ENCODE peak calls at places on chromosomes 13 and 19, in ten cellular contexts. One of them, this sample, is unnamed.
A peak's percentile ranks its signal among the peaks of the same experiment; 100 is the strongest.

GRCh38 chr13:42039946-42040729 is 8.3 kb upstream of the DGKH start:
- DNase-seq in HepG2: no peak
- DNase-seq in NB4: peak; percentile 80
- DNase-seq in endothelial cell of umbilical vein: peak; percentile 83
- DNase-seq in GM12878: peak; percentile 25
- DNase-seq in WTC11: peak; percentile 73
- DNase-seq in H1: no peak
- DNase-seq in A549: peak; percentile 67
- DNase-seq in HCT116: peak; percentile 35
- DNase-seq in K562: peak; percentile 83
- DNase-seq in this sample: peak; percentile 99

GRCh38 chr19:53982056-53982455 is 9.4 kb upstream of the CACNG6 start:
- DNase-seq in HepG2: no peak
- DNase-seq in NB4: no peak
- DNase-seq in endothelial cell of umbilical vein: peak; percentile 41
- DNase-seq in GM12878: no peak
- DNase-seq in WTC11: peak; percentile 63
- DNase-seq in H1: no peak
- DNase-seq in A549: no peak
- DNase-seq in HCT116: no peak
- DNase-seq in K562: no peak
- DNase-seq in this sample: peak; percentile 64

GRCh38 chr13:74461011-74461410 is 326.8 kb upstream of the KLF12 start:
- DNase-seq in HepG2: no peak
- DNase-seq in NB4: no peak
- DNase-seq in endothelial cell of umbilical vein: no peak
- DNase-seq in GM12878: no peak
- DNase-seq in WTC11: no peak
- DNase-seq in H1: no peak
- DNase-seq in A549: no peak
- DNase-seq in HCT116: no peak
- DNase-seq in K562: no peak
- DNase-seq in this sample: no peak

GRCh38 chr19:3175761-3176714 is 2.5 kb upstream of the S1PR4 start:
- DNase-seq in HepG2: no peak
- DNase-seq in NB4: no peak
- DNase-seq in endothelial cell of umbilical vein: no peak
- DNase-seq in GM12878: peak; percentile 57
- DNase-seq in WTC11: no peak
- DNase-seq in H1: no peak
- DNase-seq in A549: no peak
- DNase-seq in HCT116: peak; percentile 65
- DNase-seq in K562: no peak
- DNase-seq in this sample: no peak

GRCh38 chr19:11641241-11641640 is 44.0 kb downstream of the ZNF627 start:
- DNase-seq in HepG2: no peak
- DNase-seq in NB4: no peak
- DNase-seq in endothelial cell of umbilical vein: no peak
- DNase-seq in GM12878: no peak
- DNase-seq in WTC11: no peak
- DNase-seq in H1: no peak
- DNase-seq in A549: no peak
- DNase-seq in HCT116: no peak
- DNase-seq in K562: peak; percentile 41
- DNase-seq in this sample: no peak

GRCh38 chr19:1590641-1591397 is 1.8 kb downstream of the MBD3 start:
- DNase-seq in HepG2: peak; percentile 49
- DNase-seq in NB4: peak; percentile 58
- DNase-seq in endothelial cell of umbilical vein: peak; percentile 23
- DNase-seq in GM12878: no peak
- DNase-seq in WTC11: peak; percentile 43
- DNase-seq in H1: no peak
- DNase-seq in A549: no peak
- DNase-seq in HCT116: no peak
- DNase-seq in K562: peak; percentile 69
- DNase-seq in this sample: peak; percentile 74

GRCh38 chr19:58575183-58576041 is 2.3 kb upstream of the MZF1 start:
- DNase-seq in HepG2: peak; percentile 83
- DNase-seq in NB4: peak; percentile 93
- DNase-seq in endothelial cell of umbilical vein: peak; percentile 95
- DNase-seq in GM12878: peak; percentile 58
- DNase-seq in WTC11: peak; percentile 92
- DNase-seq in H1: no peak
- DNase-seq in A549: peak; percentile 93
- DNase-seq in HCT116: peak; percentile 79
- DNase-seq in K562: peak; percentile 95
- DNase-seq in this sample: peak; percentile 89

GRCh38 chr19:55069137-55069858 is 6.3 kb upstream of the RDH13 start:
- DNase-seq in HepG2: no peak
- DNase-seq in NB4: peak; percentile 17
- DNase-seq in endothelial cell of umbilical vein: no peak
- DNase-seq in GM12878: no peak
- DNase-seq in WTC11: peak; percentile 50
- DNase-seq in H1: no peak
- DNase-seq in A549: peak; percentile 84
- DNase-seq in HCT116: no peak
- DNase-seq in K562: peak; percentile 75
- DNase-seq in this sample: peak; percentile 66

GRCh38 chr19:34990578-34991192 is 9.4 kb upstream of the GRAMD1A start:
- DNase-seq in HepG2: no peak
- DNase-seq in NB4: no peak
- DNase-seq in endothelial cell of umbilical vein: no peak
- DNase-seq in GM12878: peak; percentile 69
- DNase-seq in WTC11: no peak
- DNase-seq in H1: no peak
- DNase-seq in A549: no peak
- DNase-seq in HCT116: no peak
- DNase-seq in K562: no peak
- DNase-seq in this sample: no peak

GRCh38 chr13:43785681-43786471 is 896 bp downstream of the ENOX1 start:
- DNase-seq in HepG2: no peak
- DNase-seq in NB4: no peak
- DNase-seq in endothelial cell of umbilical vein: peak; percentile 53
- DNase-seq in GM12878: no peak
- DNase-seq in WTC11: peak; percentile 72
- DNase-seq in H1: no peak
- DNase-seq in A549: peak; percentile 52
- DNase-seq in HCT116: no peak
- DNase-seq in K562: no peak
- DNase-seq in this sample: peak; percentile 89

GRCh38 chr13:30466841-30467252 is 1.1 kb upstream of the HMGB1 start:
- DNase-seq in HepG2: no peak
- DNase-seq in NB4: peak; percentile 87
- DNase-seq in endothelial cell of umbilical vein: no peak
- DNase-seq in GM12878: no peak
- DNase-seq in WTC11: no peak
- DNase-seq in H1: no peak
- DNase-seq in A549: no peak
- DNase-seq in HCT116: no peak
- DNase-seq in K562: peak; percentile 51
- DNase-seq in this sample: no peak

GRCh38 chr13:30466358-30466714 is 600 bp upstream of the HMGB1 start:
- DNase-seq in HepG2: no peak
- DNase-seq in NB4: no peak
- DNase-seq in endothelial cell of umbilical vein: no peak
- DNase-seq in GM12878: no peak
- DNase-seq in WTC11: no peak
- DNase-seq in H1: no peak
- DNase-seq in A549: no peak
- DNase-seq in HCT116: no peak
- DNase-seq in K562: no peak
- DNase-seq in this sample: no peak

GRCh38 chr13:30465541-30466357 is at the start of gene HMGB1:
- DNase-seq in HepG2: peak; percentile 98
- DNase-seq in NB4: peak; percentile 100
- DNase-seq in endothelial cell of umbilical vein: peak; percentile 98
- DNase-seq in GM12878: peak; percentile 97
- DNase-seq in WTC11: peak; percentile 97
- DNase-seq in H1: peak; percentile 97
- DNase-seq in A549: peak; percentile 92
- DNase-seq in HCT116: peak; percentile 98
- DNase-seq in K562: peak; percentile 97
- DNase-seq in this sample: peak; percentile 88

GRCh38 chr13:30464496-30465351 is 1.0 kb downstream of the HMGB1 start:
- DNase-seq in HepG2: peak; percentile 65
- DNase-seq in NB4: peak; percentile 89
- DNase-seq in endothelial cell of umbilical vein: no peak
- DNase-seq in GM12878: no peak
- DNase-seq in WTC11: peak; percentile 60
- DNase-seq in H1: no peak
- DNase-seq in A549: peak; percentile 22
- DNase-seq in HCT116: no peak
- DNase-seq in K562: peak; percentile 75
- DNase-seq in this sample: peak; percentile 90

DNA sequence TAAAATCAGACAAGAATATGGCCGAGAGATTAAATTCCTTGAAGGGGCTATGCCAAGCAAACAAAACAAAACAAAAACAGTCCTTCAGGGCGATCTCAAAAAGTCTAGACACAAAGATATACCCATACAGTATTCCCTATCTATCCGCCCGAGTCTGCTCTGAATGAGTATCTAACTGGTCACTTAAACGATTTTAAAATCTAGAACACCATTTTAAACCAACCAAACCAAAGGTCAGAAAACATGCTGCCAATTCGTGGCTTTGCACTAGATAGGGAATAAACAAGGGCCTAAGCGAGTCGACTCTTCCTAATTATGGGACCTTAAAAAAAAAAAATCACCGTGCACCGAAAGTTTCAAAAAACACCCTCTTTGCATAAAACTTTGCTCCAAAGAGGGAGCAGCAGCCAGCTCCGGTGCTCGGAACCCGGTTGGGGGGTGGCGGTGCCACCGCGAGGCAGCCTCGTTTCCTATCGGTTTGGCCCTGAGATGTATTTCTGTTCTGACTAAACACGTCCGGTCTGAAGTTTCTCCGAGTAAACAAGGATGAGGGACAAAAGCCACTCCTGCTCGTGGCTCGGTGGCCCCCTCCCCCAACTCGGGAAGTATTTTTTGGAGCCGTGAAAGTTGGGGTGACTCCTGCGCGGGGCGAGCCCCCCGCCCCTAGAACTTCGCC is 1.8 kb downstream of the HMGB1 start:
- DNase-seq in HepG2: peak; percentile 70
- DNase-seq in NB4: peak; percentile 73
- DNase-seq in endothelial cell of umbilical vein: peak; percentile 84
- DNase-seq in GM12878: no peak
- DNase-seq in WTC11: no peak
- DNase-seq in H1: no peak
- DNase-seq in A549: no peak
- DNase-seq in HCT116: no peak
- DNase-seq in K562: peak; percentile 44
- DNase-seq in this sample: no peak
- TF ChIP-seq MAX in HepG2: no peak
- TF ChIP-seq MAX in NB4: no peak
- TF ChIP-seq MAX in endothelial cell of umbilical vein: no peak
- TF ChIP-seq MAX in GM12878: peak; percentile 12
- TF ChIP-seq MAX in WTC11: no peak
- TF ChIP-seq MAX in H1: no peak
- TF ChIP-seq MAX in A549: no peak
- TF ChIP-seq MAX in HCT116: no peak
- TF ChIP-seq MAX in K562: peak; percentile 22
- TF ChIP-seq MAX in this sample: no peak

DNA sequence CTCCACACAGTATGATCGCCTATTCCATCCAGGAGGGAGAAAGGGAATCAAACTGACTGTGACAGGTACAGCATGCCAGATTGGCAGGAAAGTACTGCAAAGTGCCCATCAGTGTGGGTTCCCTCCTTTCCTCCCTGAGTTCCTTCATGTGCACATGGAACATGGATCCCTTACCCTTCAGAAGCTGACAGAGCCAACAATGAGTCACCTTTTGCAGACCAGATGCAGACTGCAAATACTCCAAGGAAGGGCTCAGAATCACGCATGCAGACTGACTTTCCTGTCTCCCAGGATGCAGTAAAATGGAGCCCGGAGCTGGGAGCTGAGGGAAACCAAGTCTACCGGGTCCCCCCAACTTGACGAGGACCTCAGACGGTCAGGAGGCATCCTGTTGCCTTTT is 41.8 kb downstream of the SACS start:
- DNase-seq in HepG2: no peak
- DNase-seq in NB4: no peak
- DNase-seq in endothelial cell of umbilical vein: no peak
- DNase-seq in GM12878: no peak
- DNase-seq in WTC11: no peak
- DNase-seq in H1: no peak
- DNase-seq in A549: no peak
- DNase-seq in HCT116: no peak
- DNase-seq in K562: no peak
- DNase-seq in this sample: no peak
- TF ChIP-seq MAX in HepG2: no peak
- TF ChIP-seq MAX in NB4: no peak
- TF ChIP-seq MAX in endothelial cell of umbilical vein: no peak
- TF ChIP-seq MAX in GM12878: no peak
- TF ChIP-seq MAX in WTC11: no peak
- TF ChIP-seq MAX in H1: no peak
- TF ChIP-seq MAX in A549: no peak
- TF ChIP-seq MAX in HCT116: no peak
- TF ChIP-seq MAX in K562: no peak
- TF ChIP-seq MAX in this sample: no peak

DNA sequence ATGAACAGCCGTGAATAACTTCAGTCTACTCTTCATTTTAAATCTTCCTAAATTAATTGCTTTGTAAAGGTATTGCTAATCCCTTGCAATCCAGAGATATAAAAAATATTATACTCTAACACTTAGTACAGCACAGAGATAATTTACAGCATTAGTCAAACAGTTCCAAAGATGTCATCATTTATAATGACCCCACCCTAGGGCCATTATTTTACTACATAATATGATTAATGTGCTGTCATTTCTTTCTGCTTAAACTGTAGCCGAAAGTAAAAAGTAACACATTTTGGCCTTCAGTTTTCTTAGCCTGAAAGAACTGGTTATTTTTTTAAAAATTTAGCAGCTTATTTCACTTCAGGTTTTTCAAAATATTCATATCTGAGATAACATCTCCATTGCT is 256.3 kb upstream of the RFC3 start:
- DNase-seq in HepG2: no peak
- DNase-seq in NB4: no peak
- DNase-seq in endothelial cell of umbilical vein: no peak
- DNase-seq in GM12878: no peak
- DNase-seq in WTC11: no peak
- DNase-seq in H1: no peak
- DNase-seq in A549: no peak
- DNase-seq in HCT116: no peak
- DNase-seq in K562: no peak
- DNase-seq in this sample: no peak
- TF ChIP-seq MAX in HepG2: no peak
- TF ChIP-seq MAX in NB4: no peak
- TF ChIP-seq MAX in endothelial cell of umbilical vein: no peak
- TF ChIP-seq MAX in GM12878: no peak
- TF ChIP-seq MAX in WTC11: no peak
- TF ChIP-seq MAX in H1: no peak
- TF ChIP-seq MAX in A549: no peak
- TF ChIP-seq MAX in HCT116: no peak
- TF ChIP-seq MAX in K562: no peak
- TF ChIP-seq MAX in this sample: no peak

DNA sequence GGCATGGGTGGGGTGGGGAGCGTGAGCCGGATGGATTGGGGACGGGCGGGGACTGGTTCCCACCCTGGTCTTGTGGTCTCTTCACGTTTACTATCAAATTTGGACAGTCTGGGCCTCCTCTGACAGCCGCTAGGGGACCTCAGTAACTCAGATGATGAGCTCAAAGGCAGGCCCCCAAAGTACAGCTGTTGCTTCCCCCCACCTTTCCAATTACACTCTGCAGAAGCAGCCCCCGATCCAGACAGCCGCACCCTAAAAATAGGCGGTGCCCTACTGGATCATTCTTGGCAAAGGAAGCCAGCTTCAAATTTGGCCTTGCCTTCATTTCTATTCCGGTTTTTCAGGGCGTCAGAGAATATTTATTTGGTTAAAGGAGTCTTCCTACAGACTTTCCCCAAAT is 1.9 kb upstream of the FOXO1 start:
- DNase-seq in HepG2: peak; percentile 54
- DNase-seq in NB4: peak; percentile 22
- DNase-seq in endothelial cell of umbilical vein: peak; percentile 45
- DNase-seq in GM12878: no peak
- DNase-seq in WTC11: peak; percentile 51
- DNase-seq in H1: no peak
- DNase-seq in A549: peak; percentile 66
- DNase-seq in HCT116: no peak
- DNase-seq in K562: peak; percentile 64
- DNase-seq in this sample: no peak
- TF ChIP-seq MAX in HepG2: no peak
- TF ChIP-seq MAX in NB4: no peak
- TF ChIP-seq MAX in endothelial cell of umbilical vein: no peak
- TF ChIP-seq MAX in GM12878: no peak
- TF ChIP-seq MAX in WTC11: no peak
- TF ChIP-seq MAX in H1: no peak
- TF ChIP-seq MAX in A549: no peak
- TF ChIP-seq MAX in HCT116: no peak
- TF ChIP-seq MAX in K562: no peak
- TF ChIP-seq MAX in this sample: no peak